ENCODE peak calls at places on chromosome 20, in nine cellular contexts. Q is A549, K is PC-9, D is sigmoid colon, V is hepatocyte, F is H1, O is A673, U is esophagus muscularis mucosa, T is right lobe of liver. L is an unnamed sample. For H3K4me1, the result is how much of the 10 kb centered on the place peaks cover.

GRCh38 chr20:59269396-59270025 is 30.9 kb upstream of the EDN3 start:
- DNase-seq in K (no peak), F (no peak), T (no peak), D (no peak), V (no peak), O (no peak), U (no peak), Q (no peak), L (no peak)

GRCh38 chr20:58713801-58714339 is 21.3 kb downstream of the NPEPL1 start:
- DNase-seq in T (no peak), V (peak), O (no peak), D (peak), F (no peak), Q (no peak), U (peak), K (no peak), L (peak)

GRCh38 chr20:57180385-57180784 is 86.1 kb downstream of the BMP7 start:
- DNase-seq in V (no peak), U (no peak), O (no peak), D (no peak), K (no peak), F (no peak), T (no peak), Q (no peak), L (no peak)

GRCh38 chr20:62392077-62392418 is 5.1 kb downstream of the RPS21 start:
- DNase-seq in D (no peak), U (no peak), V (no peak), T (no peak), O (no peak), K (no peak), F (no peak), Q (no peak), L (no peak)

GRCh38 chr20:41601742-41602141 is 16.4 kb downstream of the CHD6 start:
- DNase-seq in F (peak), V (no peak), K (no peak), U (no peak), O (no peak), T (no peak), D (no peak), Q (no peak), L (no peak)

GRCh38 chr20:23199356-23199755 is 113.2 kb upstream of the CD93 start:
- DNase-seq in D (no peak), F (no peak), O (no peak), K (no peak), V (no peak), U (no peak), Q (no peak), T (no peak), L (no peak)

GRCh38 chr20:51928931-51929330 is 126.6 kb upstream of the SALL4 start:
- DNase-seq in T (no peak), K (no peak), V (no peak), U (no peak), Q (no peak), D (no peak), O (no peak), F (no peak), L (no peak)

GRCh38 chr20:23129256-23129655 is 43.1 kb upstream of the CD93 start:
- DNase-seq in K (no peak), D (no peak), U (no peak), F (no peak), Q (no peak), V (no peak), O (no peak), T (no peak), L (no peak)

GRCh38 chr20:49230575-49231211 is 11.5 kb downstream of the DDX27 start:
- DNase-seq in O (no peak), U (no peak), K (no peak), D (peak), T (peak), Q (no peak), V (no peak), F (no peak), L (peak)

GRCh38 chr20:35404614-35405259 is 7.0 kb downstream of the UQCC1 start:
- DNase-seq in O (no peak), F (no peak), T (no peak), U (no peak), D (no peak), Q (no peak), V (no peak), K (no peak), L (no peak)

GRCh38 chr20:36063916-36064660 is 90.5 kb upstream of the EPB41L1 start:
- DNase-seq in D (no peak), O (no peak), U (no peak), Q (no peak), F (no peak), K (no peak), V (no peak), T (no peak), L (no peak)

GRCh38 chr20:22931653-22932052 is 103.5 kb upstream of the SSTR4 start:
- DNase-seq in F (no peak), V (no peak), D (no peak), T (peak), K (no peak), O (no peak), U (no peak), Q (no peak), L (no peak)

GRCh38 chr20:63577317-63577894 is 3.4 kb upstream of the HELZ2 start:
- DNase-seq in O (no peak), D (peak), T (peak), F (no peak), U (no peak), V (no peak), Q (no peak), K (no peak), L (no peak)

GRCh38 chr20:4153661-4154238 is 138.4 kb upstream of the RNF24 start:
- DNase-seq in V (no peak), D (peak), T (no peak), U (no peak), K (no peak), F (no peak), O (no peak), Q (no peak), L (no peak)

GRCh38 chr20:11012975-11013374 is 339.2 kb upstream of the JAG1 start:
- DNase-seq in U (no peak), D (no peak), K (no peak), O (no peak), Q (no peak), T (no peak), F (no peak), V (no peak), L (no peak)

GRCh38 chr20:24943196-24943595 is 5.9 kb upstream of the CST7 start:
- DNase-seq in K (no peak), F (peak), T (no peak), U (no peak), D (no peak), Q (no peak), V (no peak), O (no peak), L (no peak)

GRCh38 chr20:38706482-38706881 is 17.8 kb upstream of the SLC32A1 start:
- DNase-seq in V (no peak), O (no peak), F (no peak), U (no peak), T (no peak), K (no peak), Q (no peak), D (no peak), L (peak)

GRCh38 chr20:48737463-48738093 is 90.2 kb downstream of the PREX1 start:
- DNase-seq in V (no peak), Q (no peak), T (no peak), K (no peak), F (no peak), D (no peak), U (no peak), O (no peak), L (no peak)

GRCh38 chr20:32167552-32167951 is 40.0 kb downstream of the PLAGL2 start:
- DNase-seq in O (no peak), D (peak), K (no peak), T (no peak), U (no peak), V (no peak), Q (no peak), F (no peak), L (peak)

GRCh38 chr20:25081065-25081729 is 744 bp downstream of the VSX1 start:
- DNase-seq in F (peak), D (no peak), Q (no peak), O (peak), T (no peak), U (no peak), K (no peak), V (peak), L (no peak)

GRCh38 chr20:50595988-50596693 is 86.0 kb downstream of the PTPN1 start:
- DNase-seq in T (no peak), D (no peak), K (peak), F (no peak), U (no peak), V (peak), Q (no peak), O (no peak), L (no peak)
- H3K27ac ChIP-seq in T (no peak), D (no peak), K (no peak), F (no peak), U (no peak), V (no peak), Q (peak), O (no peak), L (no peak)

GRCh38 chr20:17966432-17967312 is 1.9 kb downstream of the SNX5 start:
- DNase-seq in T (no peak), V (peak), U (no peak), D (no peak), F (no peak), O (no peak), Q (peak), K (no peak), L (no peak)
- TF ChIP-seq CTCF in T (no peak), V (peak), U (peak), D (no peak), F (no peak), O (no peak), Q (no peak), K (no peak), L (peak)

GRCh38 chr20:44491635-44492395 is 16.1 kb downstream of the TTPAL start:
- DNase-seq in Q (no peak), D (peak), V (no peak), O (no peak), T (no peak), F (no peak), U (no peak), K (no peak), L (peak)

GRCh38 chr20:44488551-44488950 is 12.9 kb downstream of the TTPAL start:
- DNase-seq in K (no peak), D (no peak), Q (no peak), F (no peak), O (no peak), V (no peak), U (no peak), T (no peak), L (no peak)

GRCh38 chr20:44489931-44490330 is 14.3 kb downstream of the TTPAL start:
- DNase-seq in T (no peak), D (no peak), F (no peak), K (no peak), V (no peak), U (no peak), Q (no peak), O (no peak), L (no peak)

GRCh38 chr20:44485830-44486198 is 10.1 kb downstream of the TTPAL start:
- DNase-seq in O (no peak), F (no peak), U (no peak), D (no peak), V (no peak), T (no peak), Q (no peak), K (no peak), L (no peak)

DNA sequence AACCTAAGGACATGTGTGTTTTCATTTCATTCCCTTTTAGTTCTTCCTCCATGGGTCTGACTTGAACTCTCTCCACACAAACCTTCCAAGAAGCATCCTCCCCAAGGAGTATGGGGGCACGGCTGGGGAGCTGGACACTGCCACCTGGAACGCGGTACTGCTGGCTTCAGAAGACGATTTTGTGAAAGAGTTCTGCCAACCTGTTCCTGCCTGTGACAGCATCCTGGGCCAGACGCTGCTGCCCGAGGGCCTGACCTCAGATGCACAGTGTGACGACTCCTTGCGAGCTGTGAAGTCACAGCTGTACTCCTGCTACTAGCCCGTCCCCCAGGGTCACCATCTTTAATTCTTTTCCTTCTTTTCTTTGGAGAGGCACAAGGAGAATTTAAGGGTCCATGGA is 13.5 kb downstream of the TTPAL start:
- DNase-seq in T (no peak), Q (no peak), O (no peak), D (no peak), F (no peak), K (no peak), U (no peak), V (no peak), L (no peak)
- H3K4me1 ChIP-seq in T (under half), Q (under half), O (under half), D (under half), F (under half), K (under half), U (under half), V (under half), L (under half)

GRCh38 chr20:19920388-19921138 is 96.6 kb upstream of the NAA20 start:
- DNase-seq in K (no peak), D (no peak), Q (no peak), U (no peak), O (no peak), V (no peak), F (no peak), T (no peak), L (no peak)

GRCh38 chr20:19924255-19924654 is 92.9 kb upstream of the NAA20 start:
- DNase-seq in V (peak), Q (no peak), F (no peak), D (no peak), U (no peak), T (no peak), O (no peak), K (no peak), L (no peak)

GRCh38 chr20:19921349-19921793 is 95.8 kb upstream of the NAA20 start:
- DNase-seq in D (no peak), V (no peak), F (peak), U (no peak), K (no peak), T (no peak), O (peak), Q (no peak), L (peak)

GRCh38 chr20:19923762-19924161 is 93.4 kb upstream of the NAA20 start:
- DNase-seq in F (no peak), O (no peak), D (no peak), Q (no peak), U (no peak), V (no peak), K (no peak), T (no peak), L (no peak)

DNA sequence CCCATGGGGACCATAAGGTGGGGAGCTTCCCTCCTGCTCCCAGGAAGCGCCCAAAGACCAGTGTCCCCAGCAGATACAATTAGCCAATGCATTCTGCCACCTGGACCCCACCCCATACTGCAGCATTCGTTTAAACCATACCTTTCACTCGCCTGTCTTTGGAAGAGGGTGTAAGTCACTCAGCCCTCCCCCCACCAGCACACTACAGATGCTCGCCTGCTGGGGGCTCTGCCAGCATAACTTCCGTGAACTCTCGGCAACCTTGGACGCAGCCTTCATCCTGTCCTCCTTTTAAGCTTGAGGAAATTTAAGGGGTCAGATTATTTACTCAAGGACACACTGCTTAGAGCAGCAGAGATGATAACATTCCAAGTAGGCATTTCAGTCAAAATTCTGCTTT is 94.4 kb upstream of the NAA20 start:
- DNase-seq in K (no peak), T (no peak), U (no peak), V (no peak), O (no peak), F (no peak), Q (no peak), D (no peak), L (no peak)
- H3K27ac ChIP-seq in K (no peak), T (no peak), U (no peak), V (no peak), O (no peak), F (no peak), Q (no peak), D (no peak), L (no peak)

DNA sequence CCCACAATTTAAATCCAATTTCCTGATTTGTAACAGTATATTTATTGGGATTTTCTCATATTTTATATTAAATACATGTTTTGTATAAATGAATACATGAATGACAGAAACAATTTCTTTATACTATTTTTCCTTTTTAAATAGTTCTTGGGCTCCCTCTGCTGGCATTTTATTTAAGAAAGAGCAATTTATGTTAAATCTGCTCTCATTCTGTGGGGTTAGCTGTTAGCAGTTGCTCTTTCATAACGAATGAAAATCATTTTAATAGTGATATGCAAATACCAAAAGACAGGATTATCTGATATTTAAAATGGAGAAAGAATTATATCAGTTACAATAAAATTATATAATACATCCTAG is 118.3 kb downstream of the RALGAPA2 start:
- DNase-seq in D (no peak), V (peak), O (peak), Q (peak), T (no peak), U (no peak), K (no peak), F (no peak), L (no peak)
- TF ChIP-seq CTCF in D (no peak), V (peak), O (peak), Q (peak), T (peak), U (peak), K (peak), F (no peak), L (peak)

DNA sequence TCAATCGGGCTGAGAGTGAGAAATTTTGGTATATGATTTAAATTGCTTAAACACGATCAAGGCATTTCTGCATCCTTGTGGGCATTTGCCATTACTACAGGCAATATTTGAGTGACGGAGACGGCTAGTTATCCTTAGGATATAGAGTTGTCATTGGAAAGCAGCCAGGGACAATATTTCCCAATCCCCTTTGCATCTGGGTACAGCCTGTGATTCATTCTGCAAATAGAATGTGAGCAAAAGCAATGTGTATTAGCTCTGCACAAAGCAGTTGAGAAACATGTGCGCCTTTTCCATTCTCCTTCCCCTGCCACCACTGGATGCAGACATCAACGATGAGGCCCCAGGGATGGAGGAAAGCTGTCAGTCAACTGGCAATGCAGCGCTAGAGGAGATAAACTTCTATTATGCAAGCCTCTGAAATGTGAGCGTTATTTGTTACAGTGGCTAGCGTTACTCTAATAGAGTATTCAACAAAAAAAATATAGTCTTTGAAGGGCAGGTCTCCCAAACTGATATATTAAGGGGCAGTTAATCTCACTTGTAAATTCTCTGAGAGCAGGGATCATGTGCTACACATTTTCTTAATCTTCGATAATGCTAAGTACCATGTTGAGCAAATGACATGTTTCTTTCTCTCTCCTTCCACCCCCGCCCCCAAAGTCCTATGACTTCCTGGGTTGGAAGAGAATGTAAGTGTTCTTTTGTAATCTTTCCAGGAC is 37.1 kb upstream of the NCOA3 start:
- DNase-seq in O (peak), V (peak), D (peak), T (peak), F (no peak), K (peak), U (no peak), Q (peak), L (peak)
- H3K4me1 ChIP-seq in O (under half), V (under half), D (under half), T (under half), F (under half), K (under half), U (under half), Q (under half), L (under half)

GRCh38 chr20:46010491-46011405 is 2.0 kb downstream of the MMP9 start:
- DNase-seq in Q (no peak), D (no peak), K (no peak), V (no peak), U (no peak), F (no peak), T (peak), O (no peak), L (no peak)

GRCh38 chr20:46006964-46007363 is 1.7 kb upstream of the MMP9 start:
- DNase-seq in V (no peak), U (no peak), F (no peak), T (no peak), D (no peak), K (no peak), O (no peak), Q (no peak), L (no peak)

GRCh38 chr20:46007671-46008070 is 1.0 kb upstream of the MMP9 start:
- DNase-seq in K (no peak), F (no peak), Q (no peak), D (no peak), O (no peak), V (no peak), T (no peak), U (no peak), L (no peak)

GRCh38 chr20:46011631-46012482 is 3.1 kb downstream of the MMP9 start:
- DNase-seq in T (peak), O (peak), K (peak), V (no peak), D (peak), Q (peak), F (peak), U (no peak), L (no peak)

GRCh38 chr20:46009847-46010246 is 1.1 kb downstream of the MMP9 start:
- DNase-seq in V (no peak), T (no peak), Q (no peak), O (no peak), U (no peak), D (no peak), K (no peak), F (no peak), L (no peak)
- H3K27ac ChIP-seq in V (no peak), T (no peak), Q (no peak), O (no peak), U (no peak), D (no peak), K (no peak), F (no peak), L (no peak)

DNA sequence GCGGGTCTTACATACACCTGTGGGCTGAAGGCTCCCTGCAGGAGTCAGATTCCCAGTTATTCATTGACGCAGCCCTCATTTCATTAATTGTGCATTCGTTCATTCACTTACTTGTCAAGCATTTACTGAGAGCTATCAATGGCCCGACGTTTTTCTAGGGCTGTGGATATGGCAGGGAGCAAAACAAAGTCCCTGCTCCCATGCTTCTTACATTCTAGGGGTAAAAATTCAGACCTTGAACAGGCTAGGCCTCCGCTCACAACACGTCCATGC is 369 bp upstream of the NSFL1C start:
- DNase-seq in D (no peak), Q (no peak), T (no peak), F (no peak), V (peak), U (no peak), O (no peak), K (no peak), L (no peak)
- TF ChIP-seq CTCF in D (no peak), Q (no peak), T (no peak), F (no peak), V (no peak), U (no peak), O (no peak), K (peak), L (no peak)